ENCODE peak calls at places on chromosome 9, in five cellular contexts. O is heart left ventricle, E is transverse colon, Y is body of pancreas, Q is tibial nerve. F is an unnamed sample.

GRCh38 chr9:77750284-77750683 is 102.2 kb upstream of the GNA14 start:
- DNase-seq in E (no peak), O (no peak), Q (no peak), Y (no peak), F (no peak)

GRCh38 chr9:6055213-6055612 is 39.8 kb upstream of the RANBP6 start:
- DNase-seq in Q (no peak), Y (peak; percentile 74), O (no peak), E (peak; percentile 22), F (peak; percentile 76)

GRCh38 chr9:5455181-5455580 is 4.8 kb downstream of the CD274 start:
- DNase-seq in Q (no peak), Y (no peak), O (no peak), E (no peak), F (no peak)

GRCh38 chr9:36158917-36159316 is 10.3 kb upstream of the CCIN start:
- DNase-seq in E (no peak), Q (no peak), O (no peak), Y (no peak), F (no peak)

GRCh38 chr9:94949330-94949729 is 222.8 kb downstream of the AOPEP start:
- DNase-seq in Q (no peak), E (no peak), Y (no peak), O (no peak), F (no peak)

GRCh38 chr9:132077881-132078280 is 1.8 kb downstream of the MED27 start:
- DNase-seq in E (no peak), Q (no peak), Y (no peak), O (no peak), F (no peak)

GRCh38 chr9:123640792-123641222 is 284.8 kb downstream of the CRB2 start:
- DNase-seq in Y (no peak), Q (no peak), E (no peak), O (no peak), F (no peak)

GRCh38 chr9:96674914-96675538 is 19.9 kb upstream of the PRXL2C start:
- DNase-seq in Q (no peak), O (no peak), E (no peak), Y (no peak), F (no peak)

GRCh38 chr9:131275332-131276106 is 791 bp downstream of the FAM78A start:
- DNase-seq in E (peak; percentile 49), Y (no peak), Q (no peak), O (peak; percentile 70), F (no peak)

GRCh38 chr9:91047993-91048607 is 246.5 kb downstream of the SYK start:
- DNase-seq in E (no peak), Q (no peak), Y (no peak), O (no peak), F (no peak)

GRCh38 chr9:109311731-109312130 is 9.1 kb downstream of the EPB41L4B start:
- DNase-seq in Q (no peak), E (no peak), O (no peak), Y (no peak), F (no peak)

DNA sequence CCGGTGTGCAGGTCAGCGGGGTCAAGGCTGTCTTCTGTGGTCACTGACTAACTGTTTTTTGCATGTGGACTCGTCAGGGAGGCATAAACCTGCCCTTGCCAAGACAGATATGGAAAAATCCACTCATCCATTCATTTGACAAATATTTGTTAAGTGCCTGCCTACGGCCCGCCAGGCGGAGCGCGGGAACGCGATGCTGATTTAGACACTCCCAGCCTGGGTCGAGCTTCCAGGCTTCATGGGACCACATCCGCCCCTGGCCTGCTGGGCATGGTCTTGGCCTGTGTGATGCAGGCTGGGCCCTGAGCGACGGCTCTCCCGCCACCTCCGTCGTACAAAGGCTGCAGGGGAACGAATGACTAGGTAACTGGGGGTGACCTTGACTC is 18.1 kb downstream of the MYMK start:
- DNase-seq in E (no peak), Y (peak; percentile 57), Q (peak; percentile 71), O (no peak), F (no peak)
- TF ChIP-seq POLR2A in E (no peak), Y (no peak), Q (no peak), O (no peak), F (no peak)

DNA sequence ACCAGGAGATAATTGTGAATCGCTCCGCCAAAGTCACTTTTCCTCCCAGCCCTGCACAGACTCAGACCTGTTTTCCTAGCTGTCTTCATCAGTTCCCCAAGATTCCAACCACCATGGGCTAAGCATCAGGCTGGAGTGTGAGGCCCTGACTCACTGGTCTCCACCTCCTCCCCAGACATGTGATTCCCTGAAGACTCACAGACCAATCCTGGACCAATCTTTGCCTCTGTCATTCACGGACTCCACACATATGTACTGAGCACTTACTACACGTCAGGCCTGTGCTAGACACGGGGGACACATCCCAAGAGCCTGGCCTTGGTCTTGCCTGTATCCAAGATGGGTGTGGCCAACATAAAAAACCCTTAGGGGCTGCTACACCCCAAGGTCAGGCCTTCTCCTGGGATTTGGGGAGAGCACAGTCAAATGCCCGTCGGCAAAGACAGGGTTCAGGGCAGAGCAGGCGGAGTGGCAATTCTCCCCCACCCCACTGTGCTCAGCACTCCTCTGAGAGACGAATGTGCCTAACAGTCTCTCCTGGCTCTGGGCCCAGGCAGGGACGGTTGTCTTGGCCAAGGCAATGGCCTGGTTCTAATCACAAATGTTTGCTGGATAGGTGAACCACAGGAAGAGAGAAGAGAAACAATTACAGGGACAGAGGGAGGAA is 11.9 kb downstream of the EEIG1 start:
- DNase-seq in O (peak; percentile 73), E (peak; percentile 65), Y (peak; percentile 79), Q (peak; percentile 58), F (no peak)
- TF ChIP-seq POLR2A in O (no peak), E (no peak), Y (no peak), Q (peak; percentile 13), F (no peak)

GRCh38 chr9:107060026-107060425 is 197.1 kb downstream of the ZNF462 start:
- DNase-seq in Q (no peak), O (no peak), Y (no peak), E (no peak), F (no peak)

GRCh38 chr9:107059215-107059614 is 196.2 kb downstream of the ZNF462 start:
- DNase-seq in Q (no peak), Y (no peak), E (no peak), O (no peak), F (no peak)

GRCh38 chr9:107067715-107068416 is 204.9 kb downstream of the ZNF462 start:
- DNase-seq in Q (no peak), Y (peak; percentile 46), E (peak; percentile 57), O (no peak), F (no peak)

GRCh38 chr9:107068581-107068980 is 205.6 kb downstream of the ZNF462 start:
- DNase-seq in Y (no peak), E (peak; percentile 57), O (no peak), Q (no peak), F (no peak)

DNA sequence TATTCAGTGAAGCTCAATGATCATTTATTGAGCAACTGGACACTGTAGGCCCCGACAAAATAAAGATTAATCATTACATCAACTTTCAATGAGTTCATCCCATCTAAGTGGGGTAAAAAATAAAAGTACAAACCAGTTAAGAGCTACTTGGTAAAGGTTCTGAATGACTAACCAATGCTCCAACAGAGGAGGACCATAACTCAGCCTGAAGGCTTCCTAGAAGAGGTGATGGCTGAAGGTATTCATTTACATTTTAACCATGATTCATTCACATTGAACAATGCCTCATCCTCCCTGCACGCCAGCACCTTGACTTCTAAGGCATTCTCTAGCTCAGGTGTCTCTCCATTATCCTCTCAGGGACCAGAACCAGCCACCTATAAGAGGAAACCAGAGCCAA is 201.4 kb downstream of the ZNF462 start:
- DNase-seq in Q (no peak), O (no peak), E (no peak), Y (no peak), F (no peak)
- TF ChIP-seq POLR2A in Q (no peak), O (no peak), E (no peak), Y (no peak), F (no peak)

GRCh38 chr9:125166762-125167161 is 22.8 kb downstream of the PPP6C start:
- DNase-seq in O (no peak), Q (no peak), E (no peak), Y (no peak), F (no peak)

GRCh38 chr9:125156551-125156950 is 13.2 kb upstream of the SCAI start:
- DNase-seq in O (no peak), E (no peak), Q (no peak), Y (no peak), F (no peak)

GRCh38 chr9:125160750-125161149 is 17.4 kb upstream of the SCAI start:
- DNase-seq in O (no peak), Y (no peak), E (no peak), Q (no peak), F (no peak)

DNA sequence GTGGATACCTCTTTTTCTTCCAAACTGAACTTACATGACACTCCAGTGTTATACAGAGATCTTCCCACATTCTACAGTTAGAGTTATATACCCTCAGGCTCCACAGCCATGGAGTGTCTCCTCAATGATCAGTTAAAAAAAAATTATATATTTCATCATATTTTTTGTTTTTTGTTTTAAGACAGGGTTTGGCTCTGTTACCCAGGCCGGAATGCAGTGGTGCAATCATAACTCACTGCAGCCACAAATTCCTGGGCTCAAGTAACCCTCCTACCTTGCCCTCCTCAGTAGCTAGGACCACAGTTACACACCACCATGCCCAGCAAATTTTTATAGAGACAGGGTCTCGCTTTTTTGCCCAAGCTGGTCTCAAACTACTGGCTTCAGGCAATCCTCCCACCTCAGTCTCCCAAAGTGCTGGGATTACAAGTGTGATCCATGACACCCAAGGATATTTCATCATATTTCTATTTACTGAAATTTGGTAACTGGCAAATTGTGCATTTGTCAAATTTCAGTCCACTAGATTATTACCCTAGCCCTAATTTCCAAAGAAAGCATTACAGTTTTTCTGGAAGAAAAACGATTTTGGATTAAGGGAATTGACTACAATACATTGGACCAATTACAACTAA is 18.1 kb upstream of the SCAI start:
- DNase-seq in O (no peak), Y (no peak), E (no peak), Q (no peak), F (peak; percentile 19)
- TF ChIP-seq POLR2A in O (no peak), Y (no peak), E (no peak), Q (no peak), F (no peak)

GRCh38 chr9:136666364-136667216 is 3.9 kb downstream of the EGFL7 start:
- DNase-seq in Y (no peak), O (no peak), Q (no peak), E (no peak), F (no peak)
- TF ChIP-seq POLR2A in Y (no peak), O (no peak), Q (no peak), E (no peak), F (no peak)

DNA sequence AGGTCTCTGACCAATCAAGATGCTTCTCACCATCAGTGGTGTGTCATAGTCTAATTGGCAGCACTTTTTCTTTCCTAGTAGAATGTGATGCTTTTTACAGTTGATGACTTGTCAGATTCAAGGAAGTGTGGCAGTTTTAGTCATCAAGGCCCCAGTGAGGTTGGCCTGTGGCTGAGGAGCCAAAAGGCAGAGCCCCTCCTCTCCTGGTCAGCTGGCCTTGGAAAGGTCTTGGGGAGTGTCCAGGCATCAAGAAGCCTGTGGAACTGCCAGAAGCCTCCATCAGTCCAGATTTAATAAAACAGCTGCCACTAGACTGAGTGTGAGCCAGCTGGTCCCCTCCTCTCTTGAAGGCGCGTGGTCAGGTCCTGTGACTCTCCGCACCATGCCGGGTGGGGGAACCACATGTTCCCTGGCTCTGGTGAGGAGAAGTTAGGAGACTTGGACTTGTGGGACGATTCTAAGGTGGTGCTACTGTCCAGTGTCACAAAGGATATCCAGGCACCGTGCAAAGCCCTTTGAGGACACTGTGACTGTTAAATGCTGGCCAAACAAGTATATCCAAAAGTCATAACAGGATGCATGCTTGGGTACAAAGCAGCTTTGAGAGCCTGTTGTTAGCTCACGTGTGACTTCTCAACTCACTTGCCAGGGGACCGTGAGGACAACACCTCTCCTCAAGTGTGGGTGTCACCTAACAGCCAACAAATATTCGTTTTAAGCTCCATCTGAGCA is 6.1 kb upstream of the ANGPTL2 start:
- DNase-seq in Q (no peak), Y (no peak), E (no peak), O (peak; percentile 66), F (peak; percentile 78)
- TF ChIP-seq POLR2A in Q (no peak), Y (no peak), E (no peak), O (no peak), F (no peak)

GRCh38 chr9:70411141-70411929 is 3.1 kb downstream of the KLF9 start:
- DNase-seq in E (peak; percentile 64), Q (peak; percentile 39), O (peak; percentile 52), Y (peak; percentile 73), F (peak; percentile 70)
- TF ChIP-seq POLR2A in E (peak; percentile 35), Q (peak; percentile 42), O (no peak), Y (no peak), F (peak; percentile 41)

F was measured in lower leg skin.